ENCODE peak calls at places on chromosomes 6 and 20, in seven cellular contexts. One of them, this sample, is unnamed.

GRCh38 chr20:46458891-46459750 is 52.7 kb upstream of the ELMO2 start:
- DNase-seq in ovary: no peak
- DNase-seq in PC-9: no peak
- DNase-seq in CD8-positive, alpha-beta T cell: no peak
- DNase-seq in mucosa of descending colon: peak
- DNase-seq in BE2C: peak
- DNase-seq in PC-3: no peak
- DNase-seq in this sample: no peak

GRCh38 chr6:30687659-30688431 is 1.4 kb upstream of the PPP1R18 start:
- DNase-seq in ovary: peak
- DNase-seq in PC-9: peak
- DNase-seq in CD8-positive, alpha-beta T cell: no peak
- DNase-seq in mucosa of descending colon: peak
- DNase-seq in BE2C: no peak
- DNase-seq in PC-3: peak
- DNase-seq in this sample: peak

GRCh38 chr20:48146303-48146702 is 361.0 kb upstream of the SULF2 start:
- DNase-seq in ovary: peak
- DNase-seq in PC-9: no peak
- DNase-seq in CD8-positive, alpha-beta T cell: no peak
- DNase-seq in mucosa of descending colon: no peak
- DNase-seq in BE2C: no peak
- DNase-seq in PC-3: no peak
- DNase-seq in this sample: no peak

GRCh38 chr6:24396764-24397163 is 6.0 kb upstream of the MRS2 start:
- DNase-seq in ovary: no peak
- DNase-seq in PC-9: no peak
- DNase-seq in CD8-positive, alpha-beta T cell: no peak
- DNase-seq in mucosa of descending colon: no peak
- DNase-seq in BE2C: no peak
- DNase-seq in PC-3: no peak
- DNase-seq in this sample: no peak

GRCh38 chr6:132675002-132675401 is 16.0 kb upstream of the TAAR1 start:
- DNase-seq in ovary: no peak
- DNase-seq in PC-9: no peak
- DNase-seq in CD8-positive, alpha-beta T cell: no peak
- DNase-seq in mucosa of descending colon: no peak
- DNase-seq in BE2C: no peak
- DNase-seq in PC-3: no peak
- DNase-seq in this sample: no peak

GRCh38 chr20:51022803-51023616 is at the start of gene KCNG1:
- DNase-seq in ovary: peak
- DNase-seq in PC-9: peak
- DNase-seq in CD8-positive, alpha-beta T cell: no peak
- DNase-seq in mucosa of descending colon: peak
- DNase-seq in BE2C: peak
- DNase-seq in PC-3: peak
- DNase-seq in this sample: peak

GRCh38 chr6:84825461-84825860 is 61.1 kb upstream of the TBX18 start:
- DNase-seq in ovary: no peak
- DNase-seq in PC-9: no peak
- DNase-seq in CD8-positive, alpha-beta T cell: no peak
- DNase-seq in mucosa of descending colon: no peak
- DNase-seq in BE2C: no peak
- DNase-seq in PC-3: peak
- DNase-seq in this sample: peak

GRCh38 chr20:3900187-3900604 is 11.0 kb downstream of the PANK2 start:
- DNase-seq in ovary: no peak
- DNase-seq in PC-9: no peak
- DNase-seq in CD8-positive, alpha-beta T cell: no peak
- DNase-seq in mucosa of descending colon: no peak
- DNase-seq in BE2C: no peak
- DNase-seq in PC-3: peak
- DNase-seq in this sample: no peak

DNA sequence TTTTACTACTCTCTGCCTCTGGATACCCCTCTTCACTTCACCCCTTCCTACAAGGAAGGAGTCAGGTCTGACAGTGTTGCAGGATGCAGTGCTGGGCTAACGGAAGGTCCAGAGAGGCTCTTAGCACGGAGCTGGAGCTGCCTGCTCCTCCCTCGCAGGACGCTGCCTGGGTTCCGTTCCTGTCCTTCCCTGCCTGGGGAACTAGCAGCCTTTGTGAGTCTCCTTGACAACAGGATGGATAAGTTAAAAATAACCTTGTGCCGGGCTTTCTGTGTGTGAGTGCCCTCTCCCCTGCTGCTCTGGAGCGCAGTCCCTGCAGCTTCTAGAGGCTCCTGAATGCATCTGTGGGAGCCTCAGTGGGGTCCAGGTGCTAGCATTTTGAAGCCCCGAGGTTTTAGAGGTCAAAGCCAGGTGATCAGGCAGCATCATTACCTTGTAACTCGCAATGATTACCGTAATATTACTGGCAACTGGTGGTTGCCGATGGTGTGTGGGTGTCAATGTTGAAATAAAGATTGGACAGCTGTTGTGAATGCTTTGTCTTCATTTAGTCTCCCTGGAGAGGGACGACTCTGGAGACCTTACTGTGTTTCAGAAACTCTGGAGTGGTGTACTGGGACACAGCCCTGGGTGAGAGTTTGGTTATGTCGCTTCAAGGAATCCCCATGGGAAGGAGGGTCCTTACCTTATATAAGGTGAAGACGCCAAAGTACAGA is 44.4 kb downstream of the CDS2 start:
- DNase-seq in ovary: peak
- DNase-seq in PC-9: no peak
- DNase-seq in CD8-positive, alpha-beta T cell: no peak
- DNase-seq in mucosa of descending colon: no peak
- DNase-seq in BE2C: peak
- DNase-seq in PC-3: no peak
- DNase-seq in this sample: no peak
- H3K4me3 ChIP-seq in ovary: no peak
- H3K4me3 ChIP-seq in PC-9: no peak
- H3K4me3 ChIP-seq in CD8-positive, alpha-beta T cell: no peak
- H3K4me3 ChIP-seq in mucosa of descending colon: no peak
- H3K4me3 ChIP-seq in BE2C: no peak
- H3K4me3 ChIP-seq in PC-3: no peak
- H3K4me3 ChIP-seq in this sample: no peak

GRCh38 chr6:43495409-43495941 is 14.7 kb downstream of the LRRC73 start:
- DNase-seq in ovary: no peak
- DNase-seq in PC-9: peak
- DNase-seq in CD8-positive, alpha-beta T cell: peak
- DNase-seq in mucosa of descending colon: no peak
- DNase-seq in BE2C: no peak
- DNase-seq in PC-3: peak
- DNase-seq in this sample: no peak
- TF ChIP-seq CTCF in ovary: no peak
- TF ChIP-seq CTCF in PC-9: peak
- TF ChIP-seq CTCF in CD8-positive, alpha-beta T cell: no peak
- TF ChIP-seq CTCF in mucosa of descending colon: no peak
- TF ChIP-seq CTCF in BE2C: peak
- TF ChIP-seq CTCF in PC-3: peak
- TF ChIP-seq CTCF in this sample: peak

DNA sequence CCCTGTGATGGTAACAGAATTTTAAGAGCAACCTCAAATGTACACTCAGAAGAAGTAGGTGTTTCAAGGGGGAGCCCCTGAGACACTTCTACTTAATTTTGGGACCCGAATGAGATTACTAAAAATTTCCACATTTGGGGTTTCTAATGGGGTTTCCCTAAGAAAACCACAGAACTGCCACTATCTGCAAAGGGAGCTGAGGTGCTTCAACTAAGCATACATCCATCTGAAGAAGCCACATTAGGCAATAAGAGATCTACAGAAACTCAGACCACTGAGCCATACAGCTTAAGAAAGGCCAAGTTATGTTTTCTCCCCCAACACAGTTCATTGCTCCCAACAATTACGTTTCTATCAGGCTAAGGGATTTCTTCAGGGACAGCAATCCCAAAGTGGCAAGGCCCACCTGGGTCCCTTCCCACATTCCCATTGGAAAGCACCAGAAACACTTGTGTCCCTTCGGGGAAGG is 5.2 kb downstream of the BCL2L1 start:
- DNase-seq in ovary: no peak
- DNase-seq in PC-9: no peak
- DNase-seq in CD8-positive, alpha-beta T cell: no peak
- DNase-seq in mucosa of descending colon: no peak
- DNase-seq in BE2C: no peak
- DNase-seq in PC-3: no peak
- DNase-seq in this sample: no peak
- H3K4me3 ChIP-seq in ovary: no peak
- H3K4me3 ChIP-seq in PC-9: peak
- H3K4me3 ChIP-seq in CD8-positive, alpha-beta T cell: no peak
- H3K4me3 ChIP-seq in mucosa of descending colon: no peak
- H3K4me3 ChIP-seq in BE2C: no peak
- H3K4me3 ChIP-seq in PC-3: peak
- H3K4me3 ChIP-seq in this sample: no peak

GRCh38 chr20:61770203-61770602 is 295.5 kb downstream of the TAF4 start:
- DNase-seq in ovary: no peak
- DNase-seq in PC-9: no peak
- DNase-seq in CD8-positive, alpha-beta T cell: no peak
- DNase-seq in mucosa of descending colon: no peak
- DNase-seq in BE2C: no peak
- DNase-seq in PC-3: no peak
- DNase-seq in this sample: no peak
- TF ChIP-seq CTCF in ovary: no peak
- TF ChIP-seq CTCF in PC-9: no peak
- TF ChIP-seq CTCF in CD8-positive, alpha-beta T cell: no peak
- TF ChIP-seq CTCF in mucosa of descending colon: no peak
- TF ChIP-seq CTCF in BE2C: no peak
- TF ChIP-seq CTCF in PC-3: no peak
- TF ChIP-seq CTCF in this sample: no peak

GRCh38 chr6:1612902-1613301 is 3.2 kb downstream of the FOXC1 start:
- DNase-seq in ovary: no peak
- DNase-seq in PC-9: no peak
- DNase-seq in CD8-positive, alpha-beta T cell: no peak
- DNase-seq in mucosa of descending colon: no peak
- DNase-seq in BE2C: no peak
- DNase-seq in PC-3: peak
- DNase-seq in this sample: peak
- H3K4me3 ChIP-seq in ovary: peak
- H3K4me3 ChIP-seq in PC-9: peak
- H3K4me3 ChIP-seq in CD8-positive, alpha-beta T cell: no peak
- H3K4me3 ChIP-seq in mucosa of descending colon: no peak
- H3K4me3 ChIP-seq in BE2C: peak
- H3K4me3 ChIP-seq in PC-3: peak
- H3K4me3 ChIP-seq in this sample: peak

GRCh38 chr6:88184921-88185320 is 18.8 kb upstream of the CNR1 start:
- DNase-seq in ovary: no peak
- DNase-seq in PC-9: no peak
- DNase-seq in CD8-positive, alpha-beta T cell: no peak
- DNase-seq in mucosa of descending colon: no peak
- DNase-seq in BE2C: no peak
- DNase-seq in PC-3: no peak
- DNase-seq in this sample: no peak

GRCh38 chr6:88183503-88183902 is 17.4 kb upstream of the CNR1 start:
- DNase-seq in ovary: no peak
- DNase-seq in PC-9: no peak
- DNase-seq in CD8-positive, alpha-beta T cell: no peak
- DNase-seq in mucosa of descending colon: no peak
- DNase-seq in BE2C: no peak
- DNase-seq in PC-3: no peak
- DNase-seq in this sample: no peak

GRCh38 chr6:88177961-88178464 is 11.9 kb upstream of the CNR1 start:
- DNase-seq in ovary: no peak
- DNase-seq in PC-9: no peak
- DNase-seq in CD8-positive, alpha-beta T cell: no peak
- DNase-seq in mucosa of descending colon: no peak
- DNase-seq in BE2C: no peak
- DNase-seq in PC-3: no peak
- DNase-seq in this sample: peak

GRCh38 chr6:88174906-88175305 is 8.8 kb upstream of the CNR1 start:
- DNase-seq in ovary: no peak
- DNase-seq in PC-9: no peak
- DNase-seq in CD8-positive, alpha-beta T cell: no peak
- DNase-seq in mucosa of descending colon: no peak
- DNase-seq in BE2C: no peak
- DNase-seq in PC-3: no peak
- DNase-seq in this sample: no peak

GRCh38 chr6:88179692-88180091 is 13.5 kb upstream of the CNR1 start:
- DNase-seq in ovary: no peak
- DNase-seq in PC-9: no peak
- DNase-seq in CD8-positive, alpha-beta T cell: no peak
- DNase-seq in mucosa of descending colon: no peak
- DNase-seq in BE2C: no peak
- DNase-seq in PC-3: no peak
- DNase-seq in this sample: no peak
- TF ChIP-seq CTCF in ovary: no peak
- TF ChIP-seq CTCF in PC-9: no peak
- TF ChIP-seq CTCF in CD8-positive, alpha-beta T cell: no peak
- TF ChIP-seq CTCF in mucosa of descending colon: no peak
- TF ChIP-seq CTCF in BE2C: no peak
- TF ChIP-seq CTCF in PC-3: no peak
- TF ChIP-seq CTCF in this sample: no peak

This sample was measured in AG10803.